ENCODE peak calls at places on chromosomes 12 and 14, in ten cellular contexts. D is neuronal stem cell; R is aorta; T is colonic mucosa; J is psoas muscle; E is mesendoderm; Z is foreskin keratinocyte; F is CD8-positive, alpha-beta memory T cell; Y is right cardiac atrium; I is CD4-positive, CD25-positive, alpha-beta regulatory T cell. P is an unnamed sample. For H3K27me3 and H3K4me1, the result is how much of the 10 kb centered on the place peaks cover.

GRCh38 chr12:28611115-28611435 is 420.8 kb downstream of the CCDC91 start:
- DNase-seq in D (no peak), R (no peak), T (no peak), J (no peak), E (no peak), Z (peak), F (no peak), Y (no peak), I (no peak), P (no peak)

GRCh38 chr14:76314521-76314951 is 61.4 kb upstream of the ESRRB start:
- DNase-seq in D (no peak), R (no peak), T (no peak), J (no peak), E (peak), Z (no peak), F (no peak), Y (no peak), I (no peak), P (no peak)

GRCh38 chr14:102164241-102164641 is 24.5 kb downstream of the WDR20 start:
- DNase-seq in D (no peak), R (no peak), T (no peak), J (no peak), E (no peak), Z (no peak), F (no peak), Y (peak), I (no peak), P (no peak)

GRCh38 chr12:107243316-107243715 is 150.0 kb upstream of the CRY1 start:
- DNase-seq in D (no peak), R (no peak), T (no peak), J (no peak), E (no peak), Z (no peak), F (no peak), Y (no peak), I (no peak), P (no peak)

GRCh38 chr14:50943261-50943942 is 881 bp downstream of the PYGL start:
- DNase-seq in D (peak), R (peak), T (peak), J (peak), E (peak), Z (no peak), F (no peak), Y (peak), I (no peak), P (peak)

GRCh38 chr12:14723763-14724162 is 27.4 kb upstream of the GUCY2C start:
- DNase-seq in D (peak), R (no peak), T (peak), J (no peak), E (peak), Z (no peak), F (peak), Y (peak), I (peak), P (peak)

GRCh38 chr12:43278268-43278832 is 273.7 kb downstream of the ADAMTS20 start:
- DNase-seq in D (no peak), R (no peak), T (no peak), J (no peak), E (no peak), Z (no peak), F (no peak), Y (no peak), I (no peak), P (no peak)

GRCh38 chr12:58914457-58914856 is 5.8 kb downstream of the LRIG3 start:
- DNase-seq in D (no peak), R (no peak), T (no peak), J (no peak), E (no peak), Z (no peak), F (no peak), Y (no peak), I (no peak), P (no peak)

GRCh38 chr12:12229556-12230092 is 37.2 kb downstream of the LRP6 start:
- DNase-seq in D (no peak), R (no peak), T (no peak), J (no peak), E (no peak), Z (no peak), F (no peak), Y (no peak), I (no peak), P (no peak)

GRCh38 chr12:115042341-115042740 is 358.4 kb upstream of the TBX3 start:
- DNase-seq in D (no peak), R (no peak), T (no peak), J (no peak), E (no peak), Z (no peak), F (no peak), Y (no peak), I (no peak), P (no peak)

GRCh38 chr14:75476274-75476995 is 45.8 kb upstream of the BATF start:
- DNase-seq in D (no peak), R (peak), T (no peak), J (no peak), E (peak), Z (no peak), F (no peak), Y (peak), I (no peak), P (peak)

GRCh38 chr14:56216631-56217379 is 98.6 kb downstream of the PELI2 start:
- DNase-seq in D (no peak), R (no peak), T (no peak), J (peak), E (no peak), Z (no peak), F (no peak), Y (peak), I (no peak), P (peak)

GRCh38 chr12:54159549-54159948 is 29.2 kb downstream of the SMUG1 start:
- DNase-seq in D (no peak), R (no peak), T (no peak), J (no peak), E (no peak), Z (no peak), F (no peak), Y (no peak), I (no peak), P (no peak)

GRCh38 chr12:27616356-27617150 is 79.7 kb upstream of the REP15 start:
- DNase-seq in D (no peak), R (no peak), T (no peak), J (no peak), E (no peak), Z (no peak), F (no peak), Y (no peak), I (no peak), P (no peak)

GRCh38 chr12:114993202-114993601 is 309.2 kb upstream of the TBX3 start:
- DNase-seq in D (no peak), R (no peak), T (no peak), J (no peak), E (no peak), Z (no peak), F (no peak), Y (no peak), I (no peak), P (no peak)

GRCh38 chr12:128382946-128383739 is 116.2 kb downstream of the TMEM132C start:
- DNase-seq in D (peak), R (no peak), T (no peak), J (no peak), E (peak), Z (no peak), F (no peak), Y (no peak), I (no peak), P (no peak)
- H3K27me3 ChIP-seq in D (half or more), R (under half), T (under half), J (under half), E (under half), Z (under half), F (under half), Y (under half), I (under half), P (under half)

GRCh38 chr12:124921200-124922008 is 7.0 kb upstream of the UBC start:
- DNase-seq in D (no peak), R (peak), T (peak), J (no peak), E (peak), Z (peak), F (peak), Y (peak), I (peak), P (peak)
- H3K4me1 ChIP-seq in D (under half), R (under half), T (under half), J (under half), E (under half), Z (under half), F (half or more), Y (under half), I (half or more), P (under half)

GRCh38 chr12:1528791-1529190 is 65.6 kb downstream of the FBXL14 start:
- DNase-seq in D (no peak), R (no peak), T (no peak), J (no peak), E (no peak), Z (no peak), F (no peak), Y (no peak), I (no peak), P (no peak)
- H3K27me3 ChIP-seq in D (under half), R (under half), T (under half), J (under half), E (under half), Z (under half), F (under half), Y (under half), I (under half), P (under half)

GRCh38 chr14:92577321-92577742 is 63.8 kb downstream of the RIN3 start:
- DNase-seq in D (no peak), R (no peak), T (no peak), J (no peak), E (no peak), Z (no peak), F (peak), Y (no peak), I (peak), P (no peak)
- H3K4me1 ChIP-seq in D (under half), R (under half), T (under half), J (under half), E (under half), Z (under half), F (half or more), Y (under half), I (under half), P (under half)